ENCODE peak calls at places on chromosomes 11 and 22, in eight cellular contexts. V is endothelial cell; I is OCI-LY7; H is AG04450; N is dorsolateral prefrontal cortex; C is CD4-positive, alpha-beta T cell; J is progenitor cell of endocrine pancreas; Y is brain microvascular endothelial cell. Z is an unnamed sample.

GRCh38 chr11:118217575-118217974 is 7.2 kb downstream of the JAML start:
- DNase-seq in H (no peak), C (no peak), V (no peak), N (no peak), Y (no peak), J (no peak), I (no peak), Z (no peak)

GRCh38 chr11:69233761-69234136 is 60.2 kb upstream of the MYEOV start:
- DNase-seq in H (no peak), Y (no peak), I (no peak), C (no peak), V (no peak), J (no peak), N (no peak), Z (no peak)

GRCh38 chr22:38327805-38328204 is 10.6 kb upstream of the CSNK1E start:
- DNase-seq in C (no peak), V (no peak), I (no peak), H (no peak), Y (no peak), J (no peak), N (no peak), Z (no peak)

GRCh38 chr11:116499396-116500001 is 273.3 kb downstream of the BUD13 start:
- DNase-seq in C (no peak), V (peak), N (peak), J (peak), I (peak), Y (peak), H (no peak), Z (peak)

GRCh38 chr11:61071208-61071681 is 31.0 kb upstream of the CD5 start:
- DNase-seq in Y (no peak), N (no peak), V (no peak), J (no peak), C (peak), I (peak), H (no peak), Z (no peak)

GRCh38 chr11:68461284-68461861 is 821 bp downstream of the PPP6R3 start:
- DNase-seq in C (no peak), Y (no peak), H (no peak), J (no peak), I (peak), V (no peak), N (peak), Z (peak)

GRCh38 chr11:68312780-68313573 is 586 bp downstream of the LRP5 start:
- DNase-seq in I (no peak), H (no peak), Y (no peak), N (no peak), V (no peak), C (no peak), J (no peak), Z (no peak)

GRCh38 chr11:72471005-72471898 is 36.9 kb upstream of the CLPB start:
- DNase-seq in V (peak), I (peak), J (peak), Y (peak), N (peak), H (peak), C (peak), Z (peak)

GRCh38 chr11:78656327-78656726 is 81.7 kb upstream of the NARS2 start:
- DNase-seq in Y (no peak), C (no peak), H (no peak), V (no peak), N (no peak), J (no peak), I (no peak), Z (no peak)

GRCh38 chr22:23525510-23525909 is 54.6 kb downstream of the IGLL1 start:
- DNase-seq in J (no peak), H (no peak), C (no peak), N (no peak), Y (no peak), I (no peak), V (no peak), Z (no peak)

GRCh38 chr22:21567456-21568206 is at the start of gene UBE2L3:
- DNase-seq in I (peak), N (peak), V (peak), C (peak), Y (peak), J (peak), H (peak), Z (peak)

GRCh38 chr11:7904910-7905309 is 26.2 kb downstream of the OR10A6 start:
- DNase-seq in C (no peak), V (no peak), I (no peak), J (no peak), Y (peak), N (no peak), H (peak), Z (peak)

GRCh38 chr11:26583550-26583949 is 11.5 kb upstream of the MUC15 start:
- DNase-seq in J (no peak), N (no peak), Y (peak), C (no peak), H (no peak), V (no peak), I (no peak), Z (peak)

GRCh38 chr22:44701824-44702478 is at the start of gene PRR5:
- DNase-seq in C (peak), V (peak), I (peak), H (peak), Y (peak), J (peak), N (no peak), Z (peak)

GRCh38 chr11:64100782-64101358 is 65.0 kb downstream of the MACROD1 start:
- DNase-seq in J (no peak), V (no peak), I (no peak), N (no peak), Y (no peak), H (no peak), C (no peak), Z (no peak)

GRCh38 chr11:99687320-99687719 is 666.6 kb downstream of the CNTN5 start:
- DNase-seq in N (no peak), H (no peak), Y (no peak), V (no peak), J (no peak), C (no peak), I (no peak), Z (peak)

GRCh38 chr11:111944651-111945051 is 7.5 kb downstream of the DIXDC1 start:
- DNase-seq in J (no peak), V (no peak), Y (peak), H (no peak), N (no peak), C (no peak), I (no peak), Z (peak)

GRCh38 chr11:13450832-13451397 is 12.1 kb downstream of the BTBD10 start:
- DNase-seq in C (no peak), H (no peak), V (no peak), I (no peak), N (no peak), Y (no peak), J (no peak), Z (no peak)

GRCh38 chr11:131038597-131038996 is 122.3 kb upstream of the SNX19 start:
- DNase-seq in I (peak), H (no peak), J (no peak), Y (peak), V (peak), C (no peak), N (no peak), Z (peak)

GRCh38 chr11:14643697-14644395 is at the start of gene PDE3B:
- DNase-seq in J (peak), N (peak), H (no peak), I (peak), C (peak), Y (peak), V (peak), Z (peak)

GRCh38 chr11:9121397-9121796 is 30.0 kb upstream of the SCUBE2 start:
- DNase-seq in Y (no peak), I (no peak), H (no peak), V (no peak), C (no peak), N (no peak), J (no peak), Z (no peak)

DNA sequence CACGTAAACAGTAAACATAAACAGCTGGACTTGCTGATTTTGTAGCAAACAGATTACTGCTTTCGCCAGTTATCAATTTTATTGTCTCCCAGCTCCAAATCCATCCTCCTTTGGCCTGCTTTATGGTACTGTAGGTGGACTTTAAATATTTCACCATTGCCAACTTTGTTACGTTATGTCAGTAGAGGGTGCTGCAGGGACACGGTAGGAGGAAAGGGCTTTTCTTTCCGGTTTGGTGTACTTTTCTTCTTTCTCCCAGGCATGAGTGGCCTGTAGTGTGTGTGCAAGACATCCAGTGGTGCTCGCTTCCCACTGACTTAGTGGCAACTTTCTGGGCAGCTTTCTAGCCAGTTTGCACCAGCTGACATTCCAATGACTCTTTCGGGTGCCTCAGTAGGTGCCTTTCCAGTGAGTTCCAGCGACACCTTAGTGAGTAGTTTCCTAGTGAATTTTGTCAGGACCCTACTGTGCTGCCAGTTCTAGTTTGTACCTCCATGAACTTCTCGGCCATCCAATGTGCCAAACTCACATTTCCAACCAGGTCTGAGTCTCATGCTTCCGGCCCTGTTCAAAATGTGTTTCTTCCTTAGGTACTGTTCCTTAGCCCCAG is 267.6 kb upstream of the TENM4 start:
- DNase-seq in C (no peak), V (peak), I (peak), H (peak), N (no peak), Y (peak), J (no peak), Z (peak)
- TF ChIP-seq CTCF in C (no peak), V (peak), I (peak), H (peak), N (no peak), Y (peak), J (peak), Z (peak)

GRCh38 chr11:101870510-101870909 is 44.3 kb upstream of the CEP126 start:
- DNase-seq in H (no peak), Y (peak), V (no peak), J (no peak), N (no peak), I (no peak), C (no peak), Z (peak)
- TF ChIP-seq CTCF in H (peak), Y (peak), V (no peak), J (no peak), N (no peak), I (no peak), C (no peak), Z (peak)

GRCh38 chr22:25542720-25543402 is 21.6 kb upstream of the GRK3 start:
- DNase-seq in I (no peak), C (no peak), V (no peak), Y (no peak), H (no peak), N (no peak), J (no peak), Z (no peak)

GRCh38 chr22:25545117-25545516 is 19.4 kb upstream of the GRK3 start:
- DNase-seq in C (no peak), N (no peak), Y (no peak), I (no peak), J (no peak), V (no peak), H (no peak), Z (no peak)

GRCh38 chr22:25540912-25541660 is 23.4 kb upstream of the GRK3 start:
- DNase-seq in V (no peak), C (no peak), H (no peak), J (no peak), N (no peak), I (no peak), Y (no peak), Z (no peak)

GRCh38 chr22:25540128-25540790 is 24.2 kb upstream of the GRK3 start:
- DNase-seq in N (no peak), I (no peak), Y (no peak), V (no peak), C (no peak), J (no peak), H (no peak), Z (no peak)

GRCh38 chr22:25542231-25542630 is 22.2 kb upstream of the GRK3 start:
- DNase-seq in V (no peak), N (no peak), H (no peak), J (no peak), C (no peak), Y (no peak), I (no peak), Z (no peak)
- TF ChIP-seq CTCF in V (no peak), N (no peak), H (no peak), J (no peak), C (no peak), Y (no peak), I (no peak), Z (no peak)

DNA sequence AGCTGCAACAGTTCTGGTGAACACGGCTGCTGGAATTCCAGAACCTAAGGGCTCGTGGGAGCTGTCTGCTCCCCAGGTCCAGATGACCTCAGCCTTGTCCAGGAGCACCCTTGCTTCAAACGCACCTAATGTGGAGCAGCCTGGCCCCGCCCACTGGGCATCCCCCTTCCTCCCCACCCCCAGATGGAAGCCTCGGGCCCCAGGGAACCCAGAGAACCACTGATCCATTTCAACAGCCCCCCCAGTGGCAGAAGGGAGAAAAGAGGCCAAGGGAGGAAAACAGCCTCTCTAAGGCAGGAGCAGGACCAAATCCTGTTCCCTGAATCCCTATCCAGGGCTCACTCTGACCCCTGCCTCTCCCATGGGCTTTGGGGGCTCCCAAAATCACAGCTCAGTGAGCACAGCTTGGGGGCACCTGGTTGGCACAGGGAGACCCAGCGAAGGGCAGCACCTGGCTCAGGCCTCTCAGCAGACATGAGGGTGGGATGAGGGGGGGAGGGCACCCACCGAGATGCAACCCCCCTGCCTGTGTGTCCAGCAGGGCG is 1.2 kb downstream of the CYTH4 start:
- DNase-seq in H (no peak), J (no peak), I (peak), C (no peak), V (no peak), Y (no peak), N (no peak), Z (no peak)
- TF ChIP-seq CTCF in H (peak), J (no peak), I (peak), C (peak), V (no peak), Y (peak), N (peak), Z (peak)

Z was measured in fibroblast of pulmonary artery.